ENCODE peak calls at places on chromosomes 5 and 9, in seven cellular contexts. S is substantia nigra; X is posterior cingulate gyrus; L is CD4-positive, alpha-beta T cell; A is activated CD4-positive, alpha-beta T cell treated with anti-CD3 and anti-CD28 coated beads, Interleukin-2, amount 50 U/mL, for 48 hours; V is H9; Y is GM12865. E is an unnamed sample.

GRCh38 chr9:114995681-114996221 is 65.4 kb upstream of the TNFSF8 start:
- DNase-seq in S (no peak), X (no peak), L (no peak), A (no peak), V (no peak), Y (no peak), E (no peak)

GRCh38 chr9:76571288-76572204 is 112.6 kb downstream of the GCNT1 start:
- DNase-seq in S (no peak), X (no peak), L (no peak), A (peak), V (no peak), Y (peak), E (no peak)

GRCh38 chr9:29312327-29312726 is 1739.0 kb upstream of the C9orf72 start:
- DNase-seq in S (no peak), X (no peak), L (no peak), A (no peak), V (no peak), Y (no peak), E (no peak)

GRCh38 chr5:113425909-113426308 is 8.9 kb downstream of the TSSK1B start:
- DNase-seq in S (no peak), X (no peak), L (no peak), A (no peak), V (no peak), Y (no peak), E (no peak)

GRCh38 chr9:33159058-33159759 is 7.9 kb downstream of the B4GALT1 start:
- DNase-seq in S (no peak), X (no peak), L (no peak), A (peak), V (no peak), Y (peak), E (no peak)

GRCh38 chr9:131271506-131271931 is 4.8 kb downstream of the FAM78A start:
- DNase-seq in S (no peak), X (peak), L (no peak), A (peak), V (no peak), Y (no peak), E (no peak)

GRCh38 chr5:30384171-30384570 is 809.3 kb upstream of the CDH6 start:
- DNase-seq in S (no peak), X (no peak), L (no peak), A (no peak), V (no peak), Y (no peak), E (no peak)

GRCh38 chr5:139905401-139905800 is 109.8 kb downstream of the PSD2 start:
- DNase-seq in S (no peak), X (no peak), L (no peak), A (no peak), V (no peak), Y (no peak), E (no peak)

GRCh38 chr9:129722913-129723312 is 29.9 kb downstream of the PTGES start:
- DNase-seq in S (no peak), X (no peak), L (no peak), A (no peak), V (no peak), Y (no peak), E (no peak)

E was measured in C1 segment of cervical spinal cord.